ENCODE peak calls at places on chromosomes 11 and 22, in eight cellular contexts. E is ovary; Z is colonic mucosa; Y is fibroblast of pulmonary artery; F is K562; O is effector memory CD4-positive, alpha-beta T cell; R is pancreas; P is lower lobe of right lung. U is an unnamed sample.

GRCh38 chr22:38127869-38128268 is 17.4 kb upstream of the BAIAP2L2 start:
- DNase-seq in E (no peak), Z (no peak), Y (no peak), F (no peak), O (no peak), R (no peak), P (no peak), U (no peak)

GRCh38 chr22:50293441-50294318 is 13.8 kb downstream of the PLXNB2 start:
- DNase-seq in E (peak), Z (peak), Y (peak), F (no peak), O (no peak), R (peak), P (peak), U (no peak)

GRCh38 chr11:29272019-29272654 is 744.7 kb downstream of the KCNA4 start:
- DNase-seq in E (no peak), Z (no peak), Y (peak), F (no peak), O (no peak), R (no peak), P (no peak), U (no peak)

GRCh38 chr11:78961938-78962701 is 387.5 kb upstream of the NARS2 start:
- DNase-seq in E (no peak), Z (no peak), Y (peak), F (peak), O (no peak), R (peak), P (no peak), U (no peak)

GRCh38 chr11:11555228-11555627 is 66.6 kb downstream of the GALNT18 start:
- DNase-seq in E (no peak), Z (no peak), Y (no peak), F (no peak), O (no peak), R (peak), P (peak), U (no peak)

GRCh38 chr11:15607361-15608036 is 492.8 kb downstream of the INSC start:
- DNase-seq in E (no peak), Z (no peak), Y (no peak), F (no peak), O (no peak), R (no peak), P (no peak), U (no peak)

GRCh38 chr22:46079861-46080821 is 70.2 kb upstream of the PPARA start:
- DNase-seq in E (peak), Z (no peak), Y (no peak), F (no peak), O (no peak), R (peak), P (peak), U (no peak)

GRCh38 chr11:73988227-73988626 is 5.6 kb upstream of the UCP2 start:
- DNase-seq in E (no peak), Z (no peak), Y (no peak), F (no peak), O (no peak), R (no peak), P (no peak), U (no peak)

GRCh38 chr22:49300241-49300640 is 527.4 kb downstream of the BRD1 start:
- DNase-seq in E (no peak), Z (no peak), Y (no peak), F (no peak), O (no peak), R (no peak), P (no peak), U (no peak)

GRCh38 chr11:121467965-121468364 is 15.2 kb upstream of the SORL1-AS1 start:
- DNase-seq in E (no peak), Z (no peak), Y (no peak), F (no peak), O (peak), R (no peak), P (no peak), U (no peak)

GRCh38 chr11:19890308-19890707 is 177.7 kb downstream of the NAV2 start:
- DNase-seq in E (no peak), Z (no peak), Y (peak), F (no peak), O (no peak), R (no peak), P (no peak), U (no peak)

GRCh38 chr11:62171261-62171723 is 18.7 kb upstream of the SCGB1D1 start:
- DNase-seq in E (no peak), Z (peak), Y (peak), F (peak), O (peak), R (peak), P (peak), U (peak)

GRCh38 chr11:35005156-35005780 is 88.8 kb downstream of the PDHX start:
- DNase-seq in E (no peak), Z (peak), Y (no peak), F (no peak), O (no peak), R (peak), P (no peak), U (no peak)

GRCh38 chr11:65952052-65952521 is 6.8 kb downstream of the TSGA10IP start:
- DNase-seq in E (no peak), Z (no peak), Y (no peak), F (no peak), O (no peak), R (no peak), P (no peak), U (no peak)

GRCh38 chr22:44406581-44407403 is 91.2 kb downstream of the RTL6 start:
- DNase-seq in E (no peak), Z (no peak), Y (peak), F (no peak), O (no peak), R (no peak), P (no peak), U (no peak)

GRCh38 chr11:62539238-62539925 is 7.2 kb downstream of the AHNAK start:
- DNase-seq in E (peak), Z (peak), Y (peak), F (peak), O (peak), R (no peak), P (no peak), U (no peak)

GRCh38 chr11:110565690-110566336 is 136.1 kb downstream of the FDX1 start:
- DNase-seq in E (no peak), Z (no peak), Y (no peak), F (no peak), O (no peak), R (no peak), P (peak), U (no peak)

GRCh38 chr11:57336111-57336666 is 497 bp upstream of the SSRP1 start:
- DNase-seq in E (no peak), Z (no peak), Y (no peak), F (no peak), O (no peak), R (no peak), P (no peak), U (no peak)

GRCh38 chr22:47437110-47437509 is 674.7 kb downstream of the TBC1D22A start:
- DNase-seq in E (no peak), Z (no peak), Y (no peak), F (no peak), O (no peak), R (no peak), P (no peak), U (no peak)

GRCh38 chr11:29018631-29019030 is 910.4 kb downstream of the METTL15 start:
- DNase-seq in E (no peak), Z (no peak), Y (peak), F (no peak), O (no peak), R (no peak), P (no peak), U (no peak)

GRCh38 chr11:119361961-119362725 is 15.6 kb upstream of the MFRP start:
- DNase-seq in E (no peak), Z (no peak), Y (no peak), F (no peak), O (no peak), R (no peak), P (no peak), U (no peak)

GRCh38 chr22:39306456-39307361 is 12.7 kb downstream of the RPL3 start:
- DNase-seq in E (no peak), Z (no peak), Y (no peak), F (peak), O (peak), R (no peak), P (peak), U (no peak)

GRCh38 chr11:61747389-61748285 is 4.8 kb upstream of the MYRF start:
- DNase-seq in E (peak), Z (peak), Y (peak), F (peak), O (peak), R (peak), P (peak), U (no peak)

GRCh38 chr22:39090426-39091064 is 6.5 kb upstream of the APOBEC3H start:
- DNase-seq in E (no peak), Z (no peak), Y (no peak), F (no peak), O (peak), R (no peak), P (peak), U (no peak)

GRCh38 chr11:74171630-74172465 is 759 bp downstream of the PPME1 start:
- DNase-seq in E (no peak), Z (peak), Y (no peak), F (no peak), O (no peak), R (no peak), P (no peak), U (no peak)

GRCh38 chr22:46432164-46433068 is 96.9 kb downstream of the TRMU start:
- DNase-seq in E (no peak), Z (peak), Y (no peak), F (no peak), O (no peak), R (no peak), P (no peak), U (no peak)

GRCh38 chr22:26170112-26170492 is 840 bp downstream of the SEZ6L start:
- DNase-seq in E (no peak), Z (no peak), Y (no peak), F (no peak), O (no peak), R (no peak), P (no peak), U (no peak)

GRCh38 chr22:24076091-24076867 is 65.2 kb downstream of the CABIN1 start:
- DNase-seq in E (no peak), Z (no peak), Y (no peak), F (no peak), O (no peak), R (no peak), P (no peak), U (no peak)

GRCh38 chr11:128555606-128556005 is 31.8 kb downstream of the ETS1 start:
- DNase-seq in E (no peak), Z (no peak), Y (peak), F (no peak), O (no peak), R (no peak), P (no peak), U (no peak)

GRCh38 chr11:70109903-70110302 is 31.8 kb downstream of the ANO1 start:
- DNase-seq in E (no peak), Z (no peak), Y (no peak), F (no peak), O (no peak), R (no peak), P (no peak), U (no peak)

GRCh38 chr11:70110538-70111055 is 32.5 kb downstream of the ANO1 start:
- DNase-seq in E (no peak), Z (no peak), Y (no peak), F (peak), O (no peak), R (no peak), P (no peak), U (no peak)

GRCh38 chr11:70112017-70112434 is 33.9 kb downstream of the ANO1 start:
- DNase-seq in E (no peak), Z (no peak), Y (no peak), F (no peak), O (no peak), R (no peak), P (no peak), U (no peak)

GRCh38 chr11:70109006-70109405 is 30.9 kb downstream of the ANO1 start:
- DNase-seq in E (no peak), Z (no peak), Y (no peak), F (no peak), O (no peak), R (no peak), P (no peak), U (no peak)

DNA sequence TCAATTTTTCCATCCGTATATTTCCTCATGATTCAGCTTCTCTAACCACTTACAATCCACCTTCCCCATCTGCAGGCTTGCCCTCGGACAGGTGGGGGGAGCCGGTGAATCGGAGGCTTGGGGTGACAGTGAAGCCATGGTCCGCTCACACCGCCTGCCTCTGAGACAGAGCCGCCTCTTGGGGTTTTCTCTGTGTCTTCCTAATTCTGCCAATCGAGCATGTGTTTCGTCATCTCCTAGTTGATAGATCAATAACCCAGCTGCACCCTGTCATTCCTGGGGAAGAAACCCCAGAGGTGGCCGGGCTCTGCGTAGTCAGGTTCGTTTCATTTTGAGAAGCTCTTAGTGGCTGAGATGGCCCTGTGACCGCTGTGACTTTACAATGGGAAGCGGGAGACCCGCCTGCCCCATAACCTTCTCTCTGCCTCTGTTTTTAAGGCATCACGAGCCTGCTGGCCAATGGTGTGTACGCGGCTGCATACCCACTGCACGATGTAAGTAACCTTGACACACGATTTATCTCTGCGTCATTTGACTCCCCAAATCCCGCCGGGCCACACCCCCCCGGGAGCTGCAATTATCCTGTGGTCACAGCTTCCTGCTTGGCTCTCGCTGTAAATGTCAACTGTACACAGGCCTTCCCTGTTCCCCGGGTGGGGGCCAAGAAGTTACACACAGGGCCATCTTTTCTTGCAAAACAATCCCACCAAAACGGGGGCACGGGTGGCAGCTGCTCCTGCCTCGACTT is 33.3 kb downstream of the ANO1 start:
- DNase-seq in E (no peak), Z (peak), Y (peak), F (peak), O (no peak), R (peak), P (no peak), U (no peak)
- H3K4me3 ChIP-seq in E (no peak), Z (no peak), Y (no peak), F (no peak), O (no peak), R (no peak), P (no peak), U (no peak)

GRCh38 chr11:68039526-68040086 is 781 bp downstream of the TCIRG1 start:
- DNase-seq in E (peak), Z (no peak), Y (no peak), F (peak), O (no peak), R (no peak), P (peak), U (no peak)
- H3K4me3 ChIP-seq in E (peak), Z (peak), Y (peak), F (peak), O (peak), R (peak), P (peak), U (peak)

DNA sequence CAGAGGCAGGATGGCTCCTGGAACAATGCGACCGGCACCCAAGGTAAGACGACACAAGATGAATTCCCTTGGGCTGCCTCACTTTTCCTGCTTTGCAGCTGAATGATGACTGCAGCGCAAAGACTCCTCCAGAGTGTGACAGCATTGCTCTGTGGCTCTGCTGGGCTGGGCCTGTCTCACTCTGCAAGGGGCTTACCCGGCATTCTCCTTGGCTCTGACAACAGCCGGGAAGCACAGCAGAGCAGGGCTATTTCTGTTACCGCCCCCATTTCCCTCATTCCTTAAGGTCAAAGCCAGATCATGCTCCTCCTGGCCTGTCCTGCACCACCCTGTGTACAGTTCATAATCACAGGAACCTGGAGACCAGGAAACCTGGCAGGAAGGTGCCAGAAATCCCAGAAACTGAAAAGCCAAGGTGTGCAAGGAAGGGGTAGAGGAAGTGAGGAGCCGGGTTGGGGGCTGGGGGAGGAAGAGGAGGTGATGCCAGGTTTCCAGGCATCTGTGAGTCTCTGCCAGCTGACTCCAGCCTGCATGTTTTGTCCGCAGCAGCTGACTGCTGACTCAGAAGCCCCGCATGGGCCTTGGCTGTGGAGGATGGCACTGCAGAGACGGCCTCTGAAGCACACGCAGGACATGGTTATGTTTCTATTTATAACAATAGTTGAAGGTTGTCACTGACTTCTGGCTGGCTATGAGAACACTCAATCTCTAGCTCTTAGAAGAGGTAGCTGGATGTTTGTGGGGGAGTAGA is 113.6 kb downstream of the MICAL3 start:
- DNase-seq in E (peak), Z (peak), Y (peak), F (peak), O (no peak), R (peak), P (no peak), U (no peak)
- H3K4me3 ChIP-seq in E (no peak), Z (no peak), Y (no peak), F (no peak), O (no peak), R (no peak), P (no peak), U (no peak)

DNA sequence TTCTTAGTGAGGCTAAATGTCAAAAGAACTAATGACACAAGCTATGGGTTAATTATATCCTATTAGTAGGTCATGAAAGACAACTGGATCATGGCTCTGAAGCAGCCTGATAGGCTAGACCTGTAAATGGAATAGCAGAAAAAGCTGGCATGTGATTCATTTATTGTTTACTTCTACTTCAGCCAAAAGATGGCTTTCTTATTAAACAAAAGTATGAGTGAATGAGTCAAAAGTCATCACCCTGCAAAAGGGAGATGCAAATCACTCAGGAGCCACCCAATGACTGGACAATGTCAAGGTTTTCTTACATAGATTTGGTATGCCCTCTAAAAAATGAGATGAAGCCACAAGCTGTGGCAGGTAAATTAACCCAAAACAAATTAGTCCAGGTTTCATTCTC is 138.0 kb downstream of the TRPC6 start:
- DNase-seq in E (no peak), Z (no peak), Y (no peak), F (no peak), O (no peak), R (no peak), P (no peak), U (no peak)
- H3K4me3 ChIP-seq in E (no peak), Z (no peak), Y (no peak), F (no peak), O (no peak), R (no peak), P (no peak), U (no peak)

GRCh38 chr22:17802411-17802810 is 28.1 kb upstream of the BID start:
- DNase-seq in E (no peak), Z (no peak), Y (no peak), F (no peak), O (no peak), R (no peak), P (no peak), U (no peak)

GRCh38 chr22:17802822-17803221 is 28.6 kb upstream of the BID start:
- DNase-seq in E (no peak), Z (no peak), Y (no peak), F (peak), O (no peak), R (no peak), P (no peak), U (no peak)

GRCh38 chr22:17804331-17805080 is 30.2 kb upstream of the BID start:
- DNase-seq in E (no peak), Z (no peak), Y (no peak), F (no peak), O (no peak), R (no peak), P (no peak), U (no peak)

GRCh38 chr22:17806437-17806836 is 32.2 kb upstream of the BID start:
- DNase-seq in E (no peak), Z (no peak), Y (no peak), F (no peak), O (no peak), R (peak), P (no peak), U (no peak)

DNA sequence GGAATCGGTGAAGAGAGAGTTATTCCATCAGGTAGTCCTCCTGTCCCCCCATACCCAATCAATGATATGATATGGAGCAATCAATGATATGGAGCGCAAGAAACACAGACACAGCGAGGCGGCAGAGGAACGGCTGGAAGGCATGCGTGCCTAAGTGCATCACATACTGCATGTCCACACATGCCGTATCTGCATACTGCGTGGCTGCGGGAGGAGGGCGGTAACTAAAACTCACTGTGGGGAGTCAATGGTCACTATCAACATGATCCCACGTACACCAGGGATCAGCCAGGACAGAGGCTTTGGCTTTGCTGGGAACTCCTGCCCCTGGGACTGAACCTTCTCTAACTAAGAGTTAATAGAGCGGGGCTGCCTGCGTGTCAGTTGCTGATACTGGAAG is 29.6 kb upstream of the BID start:
- DNase-seq in E (no peak), Z (no peak), Y (no peak), F (no peak), O (no peak), R (no peak), P (no peak), U (no peak)
- H3K4me3 ChIP-seq in E (no peak), Z (no peak), Y (no peak), F (no peak), O (no peak), R (no peak), P (no peak), U (no peak)